ENCODE peak calls at places on chromosomes 7 and 10, in nine cellular contexts. O is KG1; B is C1 segment of cervical spinal cord; R is fibroblast of lung; U is Daoy; V is foreskin keratinocyte; T is stimulated activated CD8-positive, alpha-beta memory T cell treated with anti-CD3 and anti-CD28 coated beads, Interleukin-12 subunit alpha, Interleukin-12 subunit beta, amount 100 ng/mL, for 4 hours; Y is OCI-M1; K is tibial artery. Q is an unnamed sample.

GRCh38 chr7:29207469-29207868 is 12.9 kb downstream of the CHN2 start:
- DNase-seq in O (no peak), R (no peak), U (peak), T (no peak), V (no peak), K (no peak), Y (no peak), B (no peak), Q (peak)

GRCh38 chr7:74199551-74200355 is 10.1 kb upstream of the LAT2 start:
- DNase-seq in Y (no peak), T (no peak), R (no peak), K (no peak), V (no peak), B (no peak), O (no peak), U (peak), Q (no peak)

GRCh38 chr10:78389419-78389818 is 355.8 kb downstream of the RPS24 start:
- DNase-seq in U (no peak), Y (no peak), O (no peak), T (no peak), B (no peak), V (no peak), K (no peak), R (no peak), Q (no peak)

GRCh38 chr7:9835204-9835603 is 1138.5 kb upstream of the PHF14 start:
- DNase-seq in V (no peak), T (no peak), K (no peak), B (no peak), O (no peak), R (no peak), U (no peak), Y (no peak), Q (no peak)

GRCh38 chr7:785416-785815 is 46.9 kb upstream of the SUN1 start:
- DNase-seq in O (no peak), T (no peak), Y (no peak), B (no peak), R (no peak), V (no peak), U (no peak), K (no peak), Q (no peak)

GRCh38 chr10:62093863-62094291 is 174.8 kb downstream of the RTKN2 start:
- DNase-seq in T (no peak), V (peak), K (no peak), B (no peak), U (peak), O (no peak), R (peak), Y (no peak), Q (peak)

GRCh38 chr7:132206594-132206993 is 369.7 kb downstream of the PLXNA4 start:
- DNase-seq in Y (no peak), V (no peak), R (no peak), U (no peak), B (no peak), K (no peak), O (no peak), T (no peak), Q (no peak)

GRCh38 chr10:21523557-21524008 is 1.9 kb downstream of the SKIDA1 start:
- DNase-seq in B (no peak), V (no peak), K (no peak), Y (peak), O (no peak), T (no peak), R (peak), U (peak), Q (peak)

Q was measured in cardiac fibroblast.